ENCODE peak calls at places on chromosome 6, in four cellular contexts. B, K, U and A are unnamed samples.
A peak's percentile ranks its signal among the peaks of the same experiment; 100 is the strongest.

GRCh38 chr6:137722749-137723272 is 144.2 kb upstream of the TNFAIP3 start:
- DNase-seq in U (no peak), K (peak; percentile 14), B (no peak), A (no peak)

GRCh38 chr6:25340854-25341552 is 61.8 kb downstream of the CARMIL1 start:
- DNase-seq in K (no peak), U (no peak), B (no peak), A (no peak)

GRCh38 chr6:118206221-118206620 is 299.2 kb downstream of the SLC35F1 start:
- DNase-seq in K (no peak), U (no peak), B (no peak), A (no peak)

GRCh38 chr6:42224222-42225042 is 6.8 kb upstream of the MRPS10 start:
- DNase-seq in K (peak; percentile 91), U (no peak), B (peak; percentile 45), A (peak; percentile 58)

GRCh38 chr6:71035871-71036270 is 79.0 kb upstream of the B3GAT2 start:
- DNase-seq in U (no peak), B (peak; percentile 75), K (no peak), A (no peak)

GRCh38 chr6:167015302-167015701 is 16.1 kb downstream of the CEP43 start:
- DNase-seq in U (no peak), B (no peak), K (no peak), A (no peak)

GRCh38 chr6:121940728-121941127 is 458.7 kb upstream of the HSF2 start:
- DNase-seq in B (no peak), K (no peak), U (no peak), A (peak; percentile 47)

GRCh38 chr6:31402324-31403282 is 792 bp upstream of the MICA start:
- DNase-seq in U (peak; percentile 63), K (no peak), B (peak; percentile 23), A (peak; percentile 28)

GRCh38 chr6:135267085-135267484 is 86.0 kb downstream of the MYB start:
- DNase-seq in K (no peak), U (no peak), B (no peak), A (no peak)

GRCh38 chr6:151239603-151240035 is at the start of gene AKAP12:
- DNase-seq in B (peak; percentile 71), U (no peak), K (no peak), A (no peak)

GRCh38 chr6:100084301-100085161 is 90.5 kb upstream of the MCHR2 start:
- DNase-seq in K (peak; percentile 55), U (no peak), B (peak; percentile 80), A (peak; percentile 70)

GRCh38 chr6:168231393-168231957 is 88.1 kb downstream of the DACT2 start:
- DNase-seq in B (no peak), U (no peak), K (no peak), A (no peak)

GRCh38 chr6:127198549-127198948 is 68.1 kb upstream of the RNF146 start:
- DNase-seq in U (no peak), K (no peak), B (peak; percentile 48), A (peak; percentile 75)

GRCh38 chr6:36924131-36924530 is 30.4 kb upstream of the PI16 start:
- DNase-seq in K (peak; percentile 52), U (no peak), B (no peak), A (no peak)

GRCh38 chr6:93088675-93089575 is 330.4 kb downstream of the EPHA7 start:
- DNase-seq in U (no peak), K (peak; percentile 3), B (peak; percentile 28), A (no peak)

GRCh38 chr6:78487401-78487800 is 379.9 kb upstream of the IRAK1BP1 start:
- DNase-seq in K (no peak), U (no peak), B (no peak), A (no peak)

GRCh38 chr6:16690244-16691142 is 70.8 kb downstream of the ATXN1 start:
- DNase-seq in K (no peak), U (no peak), B (peak; percentile 88), A (peak; percentile 66)

GRCh38 chr6:87514831-87515230 is 42.1 kb downstream of the SLC35A1 start:
- DNase-seq in B (peak; percentile 53), U (no peak), K (no peak), A (no peak)

GRCh38 chr6:154650351-154650750 is 82.9 kb upstream of the SCAF8 start:
- DNase-seq in B (peak; percentile 43), U (no peak), K (no peak), A (no peak)

GRCh38 chr6:37210313-37210898 is 40.5 kb downstream of the PIM1 start:
- DNase-seq in B (peak; percentile 90), K (peak; percentile 80), U (peak; percentile 79), A (peak; percentile 92)

GRCh38 chr6:41072836-41073202 is at the start of gene NFYA:
- DNase-seq in B (no peak), U (no peak), K (no peak), A (no peak)

GRCh38 chr6:138336221-138336620 is 41.5 kb upstream of the SMIM28 start:
- DNase-seq in K (no peak), B (no peak), U (no peak), A (no peak)

GRCh38 chr6:155352812-155353211 is 38.5 kb upstream of the TFB1M start:
- DNase-seq in B (peak; percentile 66), U (no peak), K (peak; percentile 63), A (peak; percentile 15)

GRCh38 chr6:102493485-102493884 is 1100.0 kb downstream of the GRIK2 start:
- DNase-seq in U (no peak), B (no peak), K (no peak), A (no peak)

GRCh38 chr6:11218077-11218392 is 14.4 kb downstream of the NEDD9 start:
- DNase-seq in B (no peak), U (no peak), K (no peak), A (no peak)
- H3K4me3 ChIP-seq in B (no peak overlapping the region), U (no peak overlapping the region), K (no peak overlapping the region), A (no peak overlapping the region)

GRCh38 chr6:35804996-35805736 is at the start of gene LHFPL5:
- DNase-seq in K (peak; percentile 23), B (peak; percentile 46), U (peak; percentile 53), A (peak; percentile 70)
- H3K4me3 ChIP-seq in K (no peak within 1 kb of the TSS), B (peak within 1 kb of the TSS; percentile 33), U (no peak within 1 kb of the TSS), A (peak within 1 kb of the TSS; percentile 52)

GRCh38 chr6:43229803-43230239 is 540 bp upstream of the DNPH1 start:
- DNase-seq in K (no peak), U (no peak), B (no peak), A (no peak)
- H3K4me3 ChIP-seq in K (no peak overlapping the region), U (peak overlapping the region; percentile 62), B (no peak overlapping the region), A (peak overlapping the region; percentile 84)

GRCh38 chr6:125792680-125793079 is 1.9 kb downstream of the NCOA7 start:
- DNase-seq in U (no peak), B (peak; percentile 47), K (peak; percentile 57), A (peak; percentile 75)

GRCh38 chr6:125791151-125791819 is 525 bp downstream of the NCOA7 start:
- DNase-seq in K (peak; percentile 70), B (peak; percentile 58), U (peak; percentile 58), A (peak; percentile 76)

GRCh38 chr6:125790403-125791150 is at the start of gene NCOA7:
- DNase-seq in B (peak; percentile 82), K (peak; percentile 70), U (peak; percentile 87), A (peak; percentile 83)

GRCh38 chr6:125792172-125792571 is 1.4 kb downstream of the NCOA7 start:
- DNase-seq in K (no peak), B (peak; percentile 31), U (no peak), A (no peak)

GRCh38 chr6:125791820-125792165 is 1.0 kb downstream of the NCOA7 start:
- DNase-seq in B (no peak), U (no peak), K (no peak), A (no peak)
- H3K4me3 ChIP-seq in B (peak overlapping the region; percentile 56), U (peak overlapping the region; percentile 71), K (peak overlapping the region; percentile 67), A (peak overlapping the region; percentile 90)

GRCh38 chr6:157273756-157274088 is 49.6 kb downstream of the TMEM242 start:
- DNase-seq in K (peak; percentile 13), U (peak; percentile 79), B (peak; percentile 43), A (no peak)

GRCh38 chr6:157272372-157272771 is 50.9 kb downstream of the TMEM242 start:
- DNase-seq in K (no peak), U (no peak), B (no peak), A (no peak)

GRCh38 chr6:157271911-157272310 is 51.4 kb downstream of the TMEM242 start:
- DNase-seq in U (no peak), B (no peak), K (no peak), A (no peak)

GRCh38 chr6:157274116-157274470 is 49.2 kb downstream of the TMEM242 start:
- DNase-seq in U (no peak), B (no peak), K (no peak), A (peak; percentile 2)

DNA sequence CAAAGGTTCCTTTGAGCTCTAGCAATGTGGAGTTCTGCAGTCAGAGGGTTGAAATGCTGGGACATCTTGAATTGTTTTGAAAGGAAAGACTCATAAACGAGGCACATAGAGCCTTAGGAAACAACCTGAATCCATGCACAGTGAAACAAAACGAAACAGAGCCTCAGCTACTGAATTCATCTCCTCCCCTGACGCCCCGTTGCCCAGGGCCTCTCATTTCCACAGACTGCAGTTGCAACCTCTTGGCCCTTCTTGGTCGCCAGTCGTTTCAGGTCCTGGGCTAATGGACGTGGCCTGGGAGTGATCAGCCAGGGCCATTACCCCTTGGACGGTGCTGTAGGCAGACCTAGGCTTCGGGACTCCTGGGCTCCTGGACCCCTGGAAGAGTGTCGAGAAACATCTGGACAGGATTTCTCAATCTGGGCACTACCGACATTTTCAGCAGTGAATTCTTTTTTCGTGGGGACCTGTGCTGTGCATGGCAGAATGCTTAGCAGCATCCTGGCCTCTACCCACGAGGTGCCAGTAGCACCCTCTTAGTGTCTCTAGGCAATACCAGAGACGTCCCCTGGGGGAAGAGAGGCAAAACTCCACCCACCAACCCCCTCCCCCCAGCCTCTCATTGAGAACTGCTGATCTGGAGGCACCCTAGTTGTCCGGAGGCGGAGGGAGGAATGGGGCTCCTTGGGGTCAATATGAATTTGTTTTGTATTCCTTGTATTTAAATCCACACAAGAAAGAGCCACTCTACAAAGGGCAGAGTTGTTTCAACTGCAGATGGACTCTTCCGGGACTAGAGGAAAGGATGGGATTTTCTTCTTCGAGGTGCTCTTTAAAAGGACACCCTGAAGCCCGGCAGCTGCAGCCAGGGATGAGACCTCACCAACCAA is 50.2 kb downstream of the TMEM242 start:
- DNase-seq in U (peak; percentile 62), K (no peak), B (no peak), A (no peak)
- H3K4me3 ChIP-seq in U (no peak overlapping the region), K (no peak overlapping the region), B (no peak overlapping the region), A (no peak overlapping the region)

GRCh38 chr6:33206027-33206863 is 1.8 kb downstream of the HSD17B8 start:
- DNase-seq in K (no peak), U (no peak), B (no peak), A (no peak)
- H3K4me3 ChIP-seq in K (no peak overlapping the region), U (no peak overlapping the region), B (no peak overlapping the region), A (no peak overlapping the region)

GRCh38 chr6:27667016-27667415 is 194.1 kb upstream of the ZNF184 start:
- DNase-seq in K (no peak), U (no peak), B (no peak), A (no peak)
- H3K4me3 ChIP-seq in K (no peak overlapping the region), U (no peak overlapping the region), B (peak overlapping the region; percentile 68), A (no peak overlapping the region)

GRCh38 chr6:34697544-34697836 is 923 bp upstream of the ILRUN start:
- DNase-seq in K (no peak), U (no peak), B (no peak), A (no peak)
- H3K4me3 ChIP-seq in K (peak overlapping the region; percentile 96), U (peak overlapping the region; percentile 99), B (peak overlapping the region; percentile 62), A (peak overlapping the region; percentile 86)

GRCh38 chr6:44201638-44202303 is 15.0 kb upstream of the MYMX start:
- DNase-seq in B (no peak), U (no peak), K (no peak), A (no peak)
- H3K4me3 ChIP-seq in B (no peak overlapping the region), U (no peak overlapping the region), K (no peak overlapping the region), A (peak overlapping the region; percentile 19)